ENCODE peak calls at places on chromosomes 13 and 19, in ten cellular contexts. G is uterus, P is A549, K is breast epithelium, H is stomach, E is heart left ventricle, U is IMR-90, C is prostate gland, S is tibial nerve, R is endothelial cell of umbilical vein. N is an unnamed sample.

GRCh38 chr19:28511655-28512054 is 701.3 kb downstream of the UQCRFS1 start:
- DNase-seq in S (no peak), U (no peak), P (no peak), R (no peak), C (no peak), E (no peak), K (no peak), G (no peak), H (no peak), N (no peak)

GRCh38 chr13:39942901-39943273 is 287.4 kb downstream of the COG6 start:
- DNase-seq in K (peak), E (peak), S (peak), C (peak), H (peak), U (peak), G (peak), P (peak), R (peak), N (peak)

GRCh38 chr19:10961763-10962536 is 1.1 kb downstream of the SMARCA4 start:
- DNase-seq in E (no peak), S (no peak), R (peak), G (no peak), P (no peak), K (no peak), H (no peak), C (no peak), U (peak), N (no peak)

GRCh38 chr13:92896842-92897241 is 329.8 kb upstream of the GPC6 start:
- DNase-seq in H (no peak), P (peak), U (peak), K (no peak), C (no peak), S (no peak), E (no peak), R (no peak), G (no peak), N (no peak)

GRCh38 chr19:18601875-18602274 is 4.7 kb downstream of the CRLF1 start:
- DNase-seq in P (no peak), U (no peak), H (no peak), G (no peak), K (no peak), R (no peak), C (no peak), S (no peak), E (no peak), N (no peak)

GRCh38 chr13:32883501-32883900 is 132.7 kb upstream of the KL start:
- DNase-seq in U (peak), R (no peak), S (no peak), K (no peak), P (no peak), G (peak), E (no peak), H (no peak), C (peak), N (no peak)

GRCh38 chr19:7605490-7606222 is 10.0 kb downstream of the CAMSAP3 start:
- DNase-seq in C (no peak), H (no peak), P (peak), G (no peak), R (peak), S (no peak), U (no peak), K (no peak), E (no peak), N (no peak)

GRCh38 chr13:74443623-74444022 is 309.4 kb upstream of the KLF12 start:
- DNase-seq in H (no peak), U (peak), G (no peak), S (no peak), E (no peak), P (peak), R (peak), C (no peak), K (no peak), N (no peak)

GRCh38 chr19:825897-826640 is 1.6 kb upstream of the AZU1 start:
- DNase-seq in K (no peak), C (no peak), U (no peak), S (no peak), P (no peak), G (no peak), R (no peak), E (no peak), H (no peak), N (no peak)

GRCh38 chr13:20340759-20341161 is 108.6 kb upstream of the GJB6 start:
- DNase-seq in G (no peak), C (no peak), K (no peak), S (peak), E (no peak), H (no peak), P (no peak), U (no peak), R (no peak), N (no peak)

GRCh38 chr19:13098291-13099072 is 4.2 kb downstream of the LYL1 start:
- DNase-seq in P (no peak), U (no peak), K (no peak), H (no peak), S (no peak), R (peak), E (peak), G (peak), C (peak), N (peak)

GRCh38 chr13:60790620-60791019 is 393.6 kb downstream of the TDRD3 start:
- DNase-seq in S (no peak), P (no peak), K (no peak), H (peak), E (peak), C (no peak), U (no peak), R (no peak), G (peak), N (no peak)

GRCh38 chr19:35903550-35904179 is 1.3 kb downstream of the HCST start:
- DNase-seq in P (peak), G (peak), R (no peak), C (peak), S (peak), K (no peak), E (peak), U (peak), H (peak), N (peak)

DNA sequence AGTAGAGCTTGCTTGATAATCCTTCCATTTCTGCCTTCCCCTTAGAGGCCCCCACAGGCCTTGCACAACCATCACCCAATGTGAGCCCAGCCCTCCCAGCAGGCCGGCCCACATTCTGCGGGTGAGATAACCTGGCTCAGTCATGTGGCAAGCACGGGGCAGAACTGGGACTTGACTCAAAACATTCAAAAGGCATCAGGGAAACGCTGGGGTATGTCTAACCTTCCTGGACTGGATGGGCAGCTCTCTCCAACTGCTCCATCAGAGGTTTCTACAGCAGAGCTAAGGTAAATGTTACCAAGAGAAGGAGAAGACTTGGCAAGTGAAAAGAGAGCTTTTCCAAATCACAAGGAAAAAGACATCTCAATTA is 24.8 kb downstream of the EPS15L1 start:
- DNase-seq in K (no peak), H (peak), P (no peak), E (peak), C (no peak), U (peak), G (peak), R (no peak), S (peak), N (peak)
- TF ChIP-seq POLR2A in K (no peak), H (no peak), P (no peak), E (peak), C (no peak), U (no peak), G (no peak), R (no peak), S (peak), N (no peak)

DNA sequence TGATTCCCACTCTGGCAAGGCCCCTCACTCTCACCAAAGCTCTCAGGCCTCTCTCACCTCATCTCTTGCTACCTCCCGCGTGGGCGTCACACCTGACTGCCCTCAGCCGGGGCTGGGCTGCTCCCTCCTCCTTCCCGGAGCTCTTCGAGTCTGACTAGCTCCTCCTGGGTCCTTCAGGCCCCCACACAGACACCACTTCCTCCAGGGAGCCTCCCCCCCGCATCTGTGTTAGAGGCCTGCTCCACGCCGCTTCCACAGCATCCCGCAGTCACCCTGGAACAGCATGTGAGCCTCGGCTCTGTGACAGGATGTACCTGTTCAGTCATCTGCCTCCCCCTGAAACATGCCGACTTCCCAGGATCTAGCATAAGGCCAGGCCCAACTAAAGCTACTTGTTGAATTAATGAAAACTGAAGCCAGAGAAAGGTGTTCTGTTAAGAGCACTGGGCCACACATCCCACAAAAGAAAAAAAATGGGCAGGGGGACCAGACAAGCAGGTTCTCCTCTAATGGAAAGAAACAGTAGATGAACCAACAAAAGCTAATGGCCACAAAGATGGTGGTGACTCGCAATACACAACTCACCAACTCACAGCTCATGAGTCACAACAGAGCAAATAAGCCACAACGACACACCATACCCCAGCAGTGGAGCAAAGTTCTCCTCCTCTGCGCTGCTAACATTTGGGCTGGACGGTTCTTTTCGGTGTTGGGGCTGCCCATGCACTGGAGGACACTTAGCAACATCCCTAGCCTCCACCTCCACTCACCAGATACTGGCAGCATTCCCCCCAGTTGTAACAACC is 3.0 kb downstream of the PPP6R1 start:
- DNase-seq in R (no peak), E (no peak), G (no peak), C (no peak), K (no peak), S (no peak), P (peak), H (peak), U (peak), N (peak)
- H3K27ac ChIP-seq in R (no peak), E (no peak), G (no peak), C (no peak), K (peak), S (no peak), P (peak), H (peak), U (no peak), N (peak)

GRCh38 chr13:23753523-23753922 is 135.7 kb downstream of the MIPEP start:
- DNase-seq in E (no peak), P (peak), C (peak), G (no peak), H (no peak), S (no peak), R (no peak), K (no peak), U (peak), N (no peak)
- TF ChIP-seq POLR2A in E (no peak), P (no peak), C (no peak), G (no peak), H (no peak), S (no peak), R (no peak), K (no peak), U (no peak), N (no peak)

DNA sequence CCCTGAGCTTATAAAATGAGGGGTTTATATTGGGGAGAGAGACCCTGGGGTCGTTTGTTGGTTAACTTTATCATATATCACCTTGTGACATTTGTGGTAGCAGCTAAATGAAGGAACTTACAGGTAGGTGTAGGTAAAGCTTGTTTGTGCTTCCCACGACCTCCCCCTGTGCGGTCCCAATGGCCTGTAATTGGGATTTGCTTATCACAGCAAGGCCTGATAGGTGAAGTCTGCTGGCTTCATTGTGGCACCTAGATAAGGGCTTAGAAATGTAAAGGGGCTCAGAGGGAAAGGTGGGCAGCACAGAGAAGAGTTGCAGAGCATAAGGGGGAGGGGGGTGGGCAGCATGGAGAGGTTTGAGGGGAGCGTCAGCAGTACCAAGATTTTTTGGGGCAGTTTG is 35.5 kb upstream of the MLNR start:
- DNase-seq in S (no peak), E (no peak), R (no peak), C (no peak), P (no peak), K (no peak), G (no peak), H (no peak), U (no peak), N (no peak)
- H3K27ac ChIP-seq in S (no peak), E (no peak), R (no peak), C (no peak), P (no peak), K (no peak), G (no peak), H (peak), U (no peak), N (no peak)

DNA sequence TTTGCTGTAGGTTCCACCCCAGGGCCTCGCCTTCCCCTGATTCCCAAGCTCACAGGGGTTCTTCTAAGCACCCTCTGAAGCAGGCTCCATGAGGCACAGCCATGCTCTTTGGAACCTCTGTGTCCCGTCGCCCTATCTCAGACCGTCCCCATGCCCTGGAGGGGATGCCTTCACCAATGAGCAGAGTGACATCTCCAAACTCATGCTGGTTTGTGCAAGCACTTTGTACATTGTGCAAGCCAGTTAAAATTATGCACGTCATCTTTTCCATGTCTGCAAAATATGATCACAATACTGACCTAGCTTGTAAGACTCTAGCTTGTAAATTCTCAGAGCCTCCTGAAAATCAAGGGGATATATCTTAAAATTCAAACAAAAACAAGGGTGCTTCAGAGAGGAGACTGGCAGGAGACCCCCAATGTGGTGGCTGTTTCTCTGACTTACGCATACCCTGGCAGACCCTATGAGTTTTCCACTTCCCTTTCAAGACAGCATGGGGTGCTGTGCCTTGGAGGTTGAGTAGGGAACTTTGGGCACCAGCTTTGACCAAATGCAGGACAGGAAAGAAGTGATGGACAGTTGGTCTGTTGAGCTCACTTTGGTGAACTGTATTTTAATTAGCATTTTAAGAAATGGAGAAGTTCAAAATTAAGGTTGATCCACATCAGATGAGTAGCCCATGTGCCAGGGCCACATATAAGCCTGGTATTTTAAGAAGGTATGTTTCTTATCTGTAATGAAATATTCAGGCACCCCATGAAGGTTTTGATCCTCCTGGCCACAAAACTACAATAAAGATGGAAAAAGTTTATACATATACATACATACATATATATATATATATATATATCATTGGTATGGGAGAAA is 46.2 kb upstream of the RAP2A start:
- DNase-seq in P (no peak), S (no peak), K (no peak), R (no peak), C (no peak), G (no peak), H (no peak), U (no peak), E (no peak), N (no peak)
- TF ChIP-seq POLR2A in P (no peak), S (no peak), K (no peak), R (no peak), C (no peak), G (no peak), H (no peak), U (no peak), E (no peak), N (no peak)

DNA sequence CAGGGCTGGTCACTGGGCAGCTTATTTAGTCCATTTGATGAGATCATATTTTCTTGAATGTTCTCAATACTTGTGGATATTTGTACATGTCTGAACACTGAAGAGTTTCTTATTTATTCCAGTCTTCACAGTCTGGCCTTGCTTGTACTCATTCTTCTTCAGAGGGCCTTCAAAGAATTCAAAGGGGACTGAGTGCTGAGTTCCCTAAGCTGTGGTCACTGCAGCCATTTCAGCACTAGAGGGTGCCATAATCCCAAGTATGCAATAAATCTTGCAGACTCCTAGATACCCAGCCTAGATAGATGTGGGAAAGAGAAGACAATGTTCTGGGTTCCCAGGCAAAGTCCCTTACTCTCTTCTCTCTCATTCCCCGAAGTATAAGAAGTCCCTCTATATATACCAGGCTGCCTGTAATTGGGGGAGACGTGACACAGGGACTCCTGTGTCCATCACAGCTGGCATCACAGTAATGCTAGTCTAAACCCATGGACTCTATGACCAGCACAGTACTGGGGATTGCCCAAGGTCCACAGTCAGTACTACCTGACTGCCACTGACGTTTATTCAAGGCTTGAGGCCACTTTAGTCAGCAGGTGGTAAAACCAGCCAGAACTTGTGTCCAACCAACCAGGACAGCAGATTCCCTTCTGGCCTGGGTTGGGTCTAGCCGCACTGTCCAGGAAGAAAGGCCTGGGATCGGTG is 8.9 kb upstream of the VN1R1 start:
- DNase-seq in G (no peak), E (no peak), C (no peak), S (no peak), K (no peak), R (peak), U (peak), P (peak), H (no peak), N (no peak)
- H3K27ac ChIP-seq in G (no peak), E (peak), C (no peak), S (no peak), K (no peak), R (no peak), U (no peak), P (no peak), H (no peak), N (no peak)

GRCh38 chr19:58558066-58558622 is at the start of gene UBE2M:
- DNase-seq in P (peak), U (no peak), H (peak), E (peak), R (no peak), S (no peak), G (peak), C (peak), K (no peak), N (peak)
- TF ChIP-seq POLR2A in P (no peak), U (no peak), H (no peak), E (no peak), R (no peak), S (no peak), G (no peak), C (no peak), K (no peak), N (no peak)